ENCODE peak calls at places on chromosomes 5 and 9, in ten cellular contexts. One of them, this sample, is unnamed.

GRCh38 chr9:120713257-120714087 is 798 bp downstream of the MEGF9 start:
- DNase-seq in IMR-90: no peak
- DNase-seq in heart right ventricle: peak; percentile 38
- DNase-seq in heart left ventricle: peak; percentile 38
- DNase-seq in lower leg skin: no peak
- DNase-seq in astrocyte of the spinal cord: no peak
- DNase-seq in transverse colon: peak; percentile 29
- DNase-seq in GM06990: no peak
- DNase-seq in tibial artery: peak; percentile 71
- DNase-seq in CD8-positive, alpha-beta T cell: peak; percentile 16
- DNase-seq in this sample: no peak

GRCh38 chr9:119071636-119072035 is 297.6 kb downstream of the BRINP1 start:
- DNase-seq in IMR-90: no peak
- DNase-seq in heart right ventricle: no peak
- DNase-seq in heart left ventricle: no peak
- DNase-seq in lower leg skin: no peak
- DNase-seq in astrocyte of the spinal cord: no peak
- DNase-seq in transverse colon: no peak
- DNase-seq in GM06990: no peak
- DNase-seq in tibial artery: no peak
- DNase-seq in CD8-positive, alpha-beta T cell: no peak
- DNase-seq in this sample: peak; percentile 3

GRCh38 chr5:140381972-140382371 is 19.7 kb upstream of the ANKHD1 start:
- DNase-seq in IMR-90: no peak
- DNase-seq in heart right ventricle: no peak
- DNase-seq in heart left ventricle: no peak
- DNase-seq in lower leg skin: no peak
- DNase-seq in astrocyte of the spinal cord: no peak
- DNase-seq in transverse colon: no peak
- DNase-seq in GM06990: no peak
- DNase-seq in tibial artery: no peak
- DNase-seq in CD8-positive, alpha-beta T cell: no peak
- DNase-seq in this sample: no peak

GRCh38 chr5:66307647-66308257 is 163.7 kb downstream of the SREK1 start:
- DNase-seq in IMR-90: peak; percentile 69
- DNase-seq in heart right ventricle: no peak
- DNase-seq in heart left ventricle: no peak
- DNase-seq in lower leg skin: no peak
- DNase-seq in astrocyte of the spinal cord: peak; percentile 70
- DNase-seq in transverse colon: no peak
- DNase-seq in GM06990: no peak
- DNase-seq in tibial artery: no peak
- DNase-seq in CD8-positive, alpha-beta T cell: no peak
- DNase-seq in this sample: peak; percentile 75

GRCh38 chr9:35367451-35367850 is 122.5 kb upstream of the RUSC2 start:
- DNase-seq in IMR-90: peak; percentile 93
- DNase-seq in heart right ventricle: no peak
- DNase-seq in heart left ventricle: no peak
- DNase-seq in lower leg skin: peak; percentile 15
- DNase-seq in astrocyte of the spinal cord: peak; percentile 90
- DNase-seq in transverse colon: no peak
- DNase-seq in GM06990: no peak
- DNase-seq in tibial artery: no peak
- DNase-seq in CD8-positive, alpha-beta T cell: no peak
- DNase-seq in this sample: peak; percentile 92

GRCh38 chr5:37951946-37952721 is 112.3 kb upstream of the GDNF start:
- DNase-seq in IMR-90: no peak
- DNase-seq in heart right ventricle: no peak
- DNase-seq in heart left ventricle: no peak
- DNase-seq in lower leg skin: no peak
- DNase-seq in astrocyte of the spinal cord: no peak
- DNase-seq in transverse colon: no peak
- DNase-seq in GM06990: no peak
- DNase-seq in tibial artery: no peak
- DNase-seq in CD8-positive, alpha-beta T cell: no peak
- DNase-seq in this sample: no peak

GRCh38 chr5:1809416-1810035 is 8.3 kb downstream of the NDUFS6 start:
- DNase-seq in IMR-90: no peak
- DNase-seq in heart right ventricle: no peak
- DNase-seq in heart left ventricle: no peak
- DNase-seq in lower leg skin: no peak
- DNase-seq in astrocyte of the spinal cord: no peak
- DNase-seq in transverse colon: no peak
- DNase-seq in GM06990: no peak
- DNase-seq in tibial artery: no peak
- DNase-seq in CD8-positive, alpha-beta T cell: no peak
- DNase-seq in this sample: no peak

GRCh38 chr5:55737793-55738192 is at the start of gene DDX4:
- DNase-seq in IMR-90: no peak
- DNase-seq in heart right ventricle: no peak
- DNase-seq in heart left ventricle: no peak
- DNase-seq in lower leg skin: no peak
- DNase-seq in astrocyte of the spinal cord: no peak
- DNase-seq in transverse colon: no peak
- DNase-seq in GM06990: no peak
- DNase-seq in tibial artery: no peak
- DNase-seq in CD8-positive, alpha-beta T cell: no peak
- DNase-seq in this sample: no peak

GRCh38 chr5:43627028-43627427 is 24.0 kb downstream of the NNT start:
- DNase-seq in IMR-90: peak; percentile 64
- DNase-seq in heart right ventricle: no peak
- DNase-seq in heart left ventricle: peak; percentile 27
- DNase-seq in lower leg skin: no peak
- DNase-seq in astrocyte of the spinal cord: peak; percentile 58
- DNase-seq in transverse colon: peak; percentile 15
- DNase-seq in GM06990: no peak
- DNase-seq in tibial artery: no peak
- DNase-seq in CD8-positive, alpha-beta T cell: no peak
- DNase-seq in this sample: peak; percentile 85

GRCh38 chr5:57817001-57817453 is 334.4 kb upstream of the ACTBL2 start:
- DNase-seq in IMR-90: no peak
- DNase-seq in heart right ventricle: no peak
- DNase-seq in heart left ventricle: no peak
- DNase-seq in lower leg skin: no peak
- DNase-seq in astrocyte of the spinal cord: peak; percentile 49
- DNase-seq in transverse colon: no peak
- DNase-seq in GM06990: no peak
- DNase-seq in tibial artery: no peak
- DNase-seq in CD8-positive, alpha-beta T cell: no peak
- DNase-seq in this sample: peak; percentile 20

GRCh38 chr9:4341554-4341953 is 41.7 kb upstream of the GLIS3 start:
- DNase-seq in IMR-90: no peak
- DNase-seq in heart right ventricle: no peak
- DNase-seq in heart left ventricle: no peak
- DNase-seq in lower leg skin: no peak
- DNase-seq in astrocyte of the spinal cord: no peak
- DNase-seq in transverse colon: no peak
- DNase-seq in GM06990: no peak
- DNase-seq in tibial artery: no peak
- DNase-seq in CD8-positive, alpha-beta T cell: no peak
- DNase-seq in this sample: no peak

GRCh38 chr5:92559743-92560142 is 1021.3 kb downstream of the NR2F1-AS1 start:
- DNase-seq in IMR-90: peak; percentile 36
- DNase-seq in heart right ventricle: no peak
- DNase-seq in heart left ventricle: no peak
- DNase-seq in lower leg skin: no peak
- DNase-seq in astrocyte of the spinal cord: peak; percentile 86
- DNase-seq in transverse colon: no peak
- DNase-seq in GM06990: no peak
- DNase-seq in tibial artery: no peak
- DNase-seq in CD8-positive, alpha-beta T cell: no peak
- DNase-seq in this sample: peak; percentile 37

GRCh38 chr9:137479315-137479861 is 20.3 kb upstream of the NSMF start:
- DNase-seq in IMR-90: peak; percentile 11
- DNase-seq in heart right ventricle: no peak
- DNase-seq in heart left ventricle: no peak
- DNase-seq in lower leg skin: no peak
- DNase-seq in astrocyte of the spinal cord: peak; percentile 54
- DNase-seq in transverse colon: no peak
- DNase-seq in GM06990: no peak
- DNase-seq in tibial artery: peak; percentile 50
- DNase-seq in CD8-positive, alpha-beta T cell: no peak
- DNase-seq in this sample: no peak

GRCh38 chr9:93148721-93149120 is 14.7 kb upstream of the NINJ1 start:
- DNase-seq in IMR-90: no peak
- DNase-seq in heart right ventricle: no peak
- DNase-seq in heart left ventricle: no peak
- DNase-seq in lower leg skin: no peak
- DNase-seq in astrocyte of the spinal cord: no peak
- DNase-seq in transverse colon: no peak
- DNase-seq in GM06990: no peak
- DNase-seq in tibial artery: no peak
- DNase-seq in CD8-positive, alpha-beta T cell: no peak
- DNase-seq in this sample: no peak

GRCh38 chr9:109120204-109120789 is 550 bp upstream of the TMEM245 start:
- DNase-seq in IMR-90: no peak
- DNase-seq in heart right ventricle: no peak
- DNase-seq in heart left ventricle: no peak
- DNase-seq in lower leg skin: no peak
- DNase-seq in astrocyte of the spinal cord: no peak
- DNase-seq in transverse colon: no peak
- DNase-seq in GM06990: no peak
- DNase-seq in tibial artery: no peak
- DNase-seq in CD8-positive, alpha-beta T cell: no peak
- DNase-seq in this sample: no peak
- H3K4me3 ChIP-seq in IMR-90: no peak overlapping the region
- H3K4me3 ChIP-seq in heart right ventricle: no peak overlapping the region
- H3K4me3 ChIP-seq in heart left ventricle: no peak overlapping the region
- H3K4me3 ChIP-seq in lower leg skin: no peak overlapping the region
- H3K4me3 ChIP-seq in astrocyte of the spinal cord: no peak overlapping the region
- H3K4me3 ChIP-seq in transverse colon: no peak overlapping the region
- H3K4me3 ChIP-seq in GM06990: peak overlapping the region; percentile 2
- H3K4me3 ChIP-seq in tibial artery: no peak overlapping the region
- H3K4me3 ChIP-seq in CD8-positive, alpha-beta T cell: no peak overlapping the region
- H3K4me3 ChIP-seq in this sample: peak overlapping the region; percentile 34

GRCh38 chr9:126676102-126676684 is 62.5 kb downstream of the LMX1B start:
- DNase-seq in IMR-90: no peak
- DNase-seq in heart right ventricle: no peak
- DNase-seq in heart left ventricle: no peak
- DNase-seq in lower leg skin: no peak
- DNase-seq in astrocyte of the spinal cord: no peak
- DNase-seq in transverse colon: no peak
- DNase-seq in GM06990: no peak
- DNase-seq in tibial artery: no peak
- DNase-seq in CD8-positive, alpha-beta T cell: no peak
- DNase-seq in this sample: no peak

GRCh38 chr9:126676685-126677143 is 63.0 kb downstream of the LMX1B start:
- DNase-seq in IMR-90: no peak
- DNase-seq in heart right ventricle: no peak
- DNase-seq in heart left ventricle: no peak
- DNase-seq in lower leg skin: no peak
- DNase-seq in astrocyte of the spinal cord: no peak
- DNase-seq in transverse colon: no peak
- DNase-seq in GM06990: no peak
- DNase-seq in tibial artery: no peak
- DNase-seq in CD8-positive, alpha-beta T cell: no peak
- DNase-seq in this sample: no peak

GRCh38 chr9:126681336-126681735 is 67.6 kb downstream of the LMX1B start:
- DNase-seq in IMR-90: no peak
- DNase-seq in heart right ventricle: no peak
- DNase-seq in heart left ventricle: no peak
- DNase-seq in lower leg skin: no peak
- DNase-seq in astrocyte of the spinal cord: no peak
- DNase-seq in transverse colon: no peak
- DNase-seq in GM06990: no peak
- DNase-seq in tibial artery: no peak
- DNase-seq in CD8-positive, alpha-beta T cell: no peak
- DNase-seq in this sample: no peak

GRCh38 chr9:126677188-126678084 is 63.7 kb downstream of the LMX1B start:
- DNase-seq in IMR-90: no peak
- DNase-seq in heart right ventricle: no peak
- DNase-seq in heart left ventricle: no peak
- DNase-seq in lower leg skin: no peak
- DNase-seq in astrocyte of the spinal cord: no peak
- DNase-seq in transverse colon: no peak
- DNase-seq in GM06990: no peak
- DNase-seq in tibial artery: no peak
- DNase-seq in CD8-positive, alpha-beta T cell: no peak
- DNase-seq in this sample: no peak

DNA sequence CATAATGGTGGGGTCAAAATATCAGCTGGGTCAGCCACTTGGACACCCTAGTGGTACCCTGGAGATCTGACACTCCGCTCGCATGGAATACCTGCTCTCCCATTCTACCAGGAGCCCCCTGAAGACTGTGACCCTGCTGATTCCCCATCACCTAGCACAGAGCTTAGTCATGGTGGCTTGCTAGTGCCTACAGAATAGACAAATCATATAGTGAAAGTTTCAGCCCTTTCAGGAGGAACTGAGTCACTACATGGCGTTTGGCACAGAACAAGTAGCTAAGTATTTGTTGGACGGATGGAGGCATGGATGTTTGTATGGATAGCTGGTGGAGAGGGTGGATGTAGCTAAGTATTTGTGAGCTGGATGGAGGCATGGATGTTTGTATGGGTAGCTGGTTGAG is 65.3 kb downstream of the LMX1B start:
- DNase-seq in IMR-90: no peak
- DNase-seq in heart right ventricle: no peak
- DNase-seq in heart left ventricle: no peak
- DNase-seq in lower leg skin: no peak
- DNase-seq in astrocyte of the spinal cord: no peak
- DNase-seq in transverse colon: no peak
- DNase-seq in GM06990: no peak
- DNase-seq in tibial artery: no peak
- DNase-seq in CD8-positive, alpha-beta T cell: no peak
- DNase-seq in this sample: no peak
- TF ChIP-seq CTCF in IMR-90: no peak
- TF ChIP-seq CTCF in heart right ventricle: no peak
- TF ChIP-seq CTCF in heart left ventricle: no peak
- TF ChIP-seq CTCF in lower leg skin: no peak
- TF ChIP-seq CTCF in astrocyte of the spinal cord: no peak
- TF ChIP-seq CTCF in transverse colon: no peak
- TF ChIP-seq CTCF in GM06990: no peak
- TF ChIP-seq CTCF in tibial artery: no peak
- TF ChIP-seq CTCF in CD8-positive, alpha-beta T cell: no peak
- TF ChIP-seq CTCF in this sample: no peak

GRCh38 chr5:616342-617039 is 4.4 kb downstream of the CEP72 start:
- DNase-seq in IMR-90: no peak
- DNase-seq in heart right ventricle: no peak
- DNase-seq in heart left ventricle: peak; percentile 13
- DNase-seq in lower leg skin: no peak
- DNase-seq in astrocyte of the spinal cord: no peak
- DNase-seq in transverse colon: no peak
- DNase-seq in GM06990: no peak
- DNase-seq in tibial artery: peak; percentile 45
- DNase-seq in CD8-positive, alpha-beta T cell: no peak
- DNase-seq in this sample: no peak
- H3K4me3 ChIP-seq in IMR-90: no peak overlapping the region
- H3K4me3 ChIP-seq in heart right ventricle: no peak overlapping the region
- H3K4me3 ChIP-seq in heart left ventricle: no peak overlapping the region
- H3K4me3 ChIP-seq in lower leg skin: no peak overlapping the region
- H3K4me3 ChIP-seq in astrocyte of the spinal cord: no peak overlapping the region
- H3K4me3 ChIP-seq in transverse colon: no peak overlapping the region
- H3K4me3 ChIP-seq in GM06990: no peak overlapping the region
- H3K4me3 ChIP-seq in tibial artery: no peak overlapping the region
- H3K4me3 ChIP-seq in CD8-positive, alpha-beta T cell: no peak overlapping the region
- H3K4me3 ChIP-seq in this sample: no peak overlapping the region

DNA sequence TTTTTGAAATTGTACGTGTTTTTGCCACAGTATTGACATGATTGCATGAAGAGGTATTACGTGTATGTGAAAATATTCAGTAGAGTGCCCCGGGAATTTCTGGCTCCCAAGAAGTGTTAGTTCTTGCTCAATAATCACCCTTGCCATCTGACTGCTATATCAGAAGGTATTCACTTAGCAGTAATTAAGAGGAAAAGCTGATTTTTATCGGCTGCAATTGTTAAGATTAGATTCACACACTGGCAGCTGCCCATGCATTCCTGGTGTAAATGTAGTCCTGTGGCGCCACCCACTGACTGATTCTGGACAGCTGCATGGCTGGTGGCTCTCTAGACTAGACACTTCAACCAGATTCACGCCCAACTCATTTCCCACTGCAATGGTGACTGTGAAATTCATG is 440.0 kb upstream of the ADAMTS16 start:
- DNase-seq in IMR-90: no peak
- DNase-seq in heart right ventricle: peak; percentile 40
- DNase-seq in heart left ventricle: peak; percentile 39
- DNase-seq in lower leg skin: peak; percentile 80
- DNase-seq in astrocyte of the spinal cord: peak; percentile 42
- DNase-seq in transverse colon: no peak
- DNase-seq in GM06990: no peak
- DNase-seq in tibial artery: no peak
- DNase-seq in CD8-positive, alpha-beta T cell: no peak
- DNase-seq in this sample: peak; percentile 15
- TF ChIP-seq CTCF in IMR-90: no peak
- TF ChIP-seq CTCF in heart right ventricle: peak; percentile 45
- TF ChIP-seq CTCF in heart left ventricle: peak; percentile 28
- TF ChIP-seq CTCF in lower leg skin: no peak
- TF ChIP-seq CTCF in astrocyte of the spinal cord: peak; percentile 58
- TF ChIP-seq CTCF in transverse colon: no peak
- TF ChIP-seq CTCF in GM06990: peak; percentile 10
- TF ChIP-seq CTCF in tibial artery: no peak
- TF ChIP-seq CTCF in CD8-positive, alpha-beta T cell: no peak
- TF ChIP-seq CTCF in this sample: peak; percentile 26

This sample was measured in fibroblast of mammary gland.